ENCODE peak calls at places on chromosomes 7 and 10, in six cellular contexts. R is thyroid gland, F is HepG2, C is choroid plexus epithelial cell, S is colonic mucosa, I is left lung. E is an unnamed sample.

GRCh38 chr10:124224331-124225028 is 131.1 kb upstream of the CHST15 start:
- DNase-seq in F (no peak), S (no peak), C (no peak), I (no peak), R (no peak), E (no peak)

GRCh38 chr7:100539436-100540006 is 518 bp downstream of the AGFG2 start:
- DNase-seq in C (no peak), R (no peak), S (no peak), F (no peak), I (no peak), E (no peak)

GRCh38 chr7:105219771-105220160 is 169.0 kb downstream of the SRPK2 start:
- DNase-seq in F (no peak), I (no peak), S (no peak), C (peak), R (no peak), E (no peak)

GRCh38 chr7:53984776-53985175 is 557.4 kb upstream of the VSTM2A start:
- DNase-seq in S (no peak), I (no peak), C (no peak), R (no peak), F (no peak), E (no peak)

GRCh38 chr10:101529720-101530553 is 58.1 kb downstream of the POLL start:
- DNase-seq in I (no peak), R (no peak), F (no peak), S (no peak), C (no peak), E (peak)

GRCh38 chr10:15293862-15294835 is 76.9 kb downstream of the FAM171A1 start:
- DNase-seq in R (no peak), S (no peak), F (no peak), C (peak), I (no peak), E (no peak)

GRCh38 chr7:52119537-52119936 is 802.9 kb upstream of the COBL start:
- DNase-seq in C (no peak), R (no peak), I (no peak), F (no peak), S (no peak), E (no peak)

GRCh38 chr10:102020938-102021337 is 35.0 kb downstream of the ARMH3 start:
- DNase-seq in R (no peak), S (no peak), I (no peak), F (no peak), C (no peak), E (no peak)

GRCh38 chr10:103750836-103751235 is 104.5 kb downstream of the SH3PXD2A start:
- DNase-seq in F (no peak), S (no peak), R (no peak), C (no peak), I (no peak), E (no peak)

GRCh38 chr7:67916571-67916970 is 919.9 kb downstream of the TYW1 start:
- DNase-seq in S (no peak), C (no peak), R (no peak), F (no peak), I (no peak), E (no peak)

GRCh38 chr10:126598009-126598408 is 72.5 kb downstream of the C10orf90 start:
- DNase-seq in S (peak), I (no peak), R (peak), F (peak), C (peak), E (peak)

GRCh38 chr10:78713659-78714058 is 355.1 kb upstream of the ZMIZ1 start:
- DNase-seq in F (no peak), R (no peak), S (no peak), C (no peak), I (no peak), E (no peak)

GRCh38 chr10:49153971-49154370 is 20.1 kb upstream of the FAM170B start:
- DNase-seq in I (no peak), C (peak), R (no peak), F (no peak), S (no peak), E (no peak)

GRCh38 chr10:77603529-77603927 is 34.1 kb downstream of the KCNMA1 start:
- DNase-seq in R (no peak), I (peak), F (no peak), C (peak), S (peak), E (no peak)

GRCh38 chr10:26274391-26274790 is 57.8 kb downstream of the GAD2 start:
- DNase-seq in C (no peak), R (no peak), I (no peak), S (no peak), F (no peak), E (no peak)

GRCh38 chr10:30207485-30208052 is 141.5 kb downstream of the MTPAP start:
- DNase-seq in C (peak), I (no peak), F (no peak), S (no peak), R (no peak), E (no peak)

GRCh38 chr7:149598721-149599308 is 101.2 kb upstream of the ZNF746 start:
- DNase-seq in F (peak), C (peak), R (no peak), I (no peak), S (peak), E (peak)

GRCh38 chr10:60394444-60394843 is 4.8 kb upstream of the ANK3 start:
- DNase-seq in S (no peak), C (no peak), F (no peak), R (no peak), I (no peak), E (no peak)

GRCh38 chr10:86960003-86960862 is 1.8 kb downstream of the SNCG start:
- DNase-seq in R (peak), S (peak), I (no peak), F (peak), C (peak), E (no peak)

GRCh38 chr10:26516540-26517101 is 78.5 kb downstream of the APBB1IP start:
- DNase-seq in F (no peak), S (no peak), I (no peak), C (no peak), R (no peak), E (no peak)

GRCh38 chr10:27440021-27440420 is 64.1 kb upstream of the RAB18 start:
- DNase-seq in R (no peak), C (no peak), S (no peak), F (no peak), I (no peak), E (no peak)

GRCh38 chr10:27948191-27948590 is 50.7 kb downstream of the ODAD2 start:
- DNase-seq in C (no peak), R (no peak), I (no peak), S (no peak), F (no peak), E (no peak)

GRCh38 chr7:51186531-51186930 is 130.1 kb downstream of the COBL start:
- DNase-seq in S (no peak), I (no peak), C (peak), R (no peak), F (no peak), E (no peak)

GRCh38 chr7:139683137-139683871 is 94.5 kb downstream of the HIPK2 start:
- DNase-seq in I (no peak), F (no peak), R (no peak), S (no peak), C (peak), E (no peak)

GRCh38 chr7:20107582-20107981 is 109.6 kb downstream of the MACC1 start:
- DNase-seq in F (no peak), C (no peak), R (no peak), I (no peak), S (no peak), E (peak)

GRCh38 chr10:116785282-116785681 is 42.9 kb upstream of the HSPA12A start:
- DNase-seq in F (no peak), R (no peak), C (no peak), I (no peak), S (no peak), E (no peak)

GRCh38 chr10:116784651-116785050 is 42.3 kb upstream of the HSPA12A start:
- DNase-seq in F (no peak), C (no peak), R (no peak), S (no peak), I (no peak), E (no peak)

GRCh38 chr10:116787018-116787674 is 44.8 kb upstream of the HSPA12A start:
- DNase-seq in C (no peak), F (no peak), R (peak), S (no peak), I (no peak), E (no peak)

GRCh38 chr10:116785867-116786266 is 43.5 kb upstream of the HSPA12A start:
- DNase-seq in S (no peak), I (no peak), F (no peak), R (no peak), C (no peak), E (no peak)

DNA sequence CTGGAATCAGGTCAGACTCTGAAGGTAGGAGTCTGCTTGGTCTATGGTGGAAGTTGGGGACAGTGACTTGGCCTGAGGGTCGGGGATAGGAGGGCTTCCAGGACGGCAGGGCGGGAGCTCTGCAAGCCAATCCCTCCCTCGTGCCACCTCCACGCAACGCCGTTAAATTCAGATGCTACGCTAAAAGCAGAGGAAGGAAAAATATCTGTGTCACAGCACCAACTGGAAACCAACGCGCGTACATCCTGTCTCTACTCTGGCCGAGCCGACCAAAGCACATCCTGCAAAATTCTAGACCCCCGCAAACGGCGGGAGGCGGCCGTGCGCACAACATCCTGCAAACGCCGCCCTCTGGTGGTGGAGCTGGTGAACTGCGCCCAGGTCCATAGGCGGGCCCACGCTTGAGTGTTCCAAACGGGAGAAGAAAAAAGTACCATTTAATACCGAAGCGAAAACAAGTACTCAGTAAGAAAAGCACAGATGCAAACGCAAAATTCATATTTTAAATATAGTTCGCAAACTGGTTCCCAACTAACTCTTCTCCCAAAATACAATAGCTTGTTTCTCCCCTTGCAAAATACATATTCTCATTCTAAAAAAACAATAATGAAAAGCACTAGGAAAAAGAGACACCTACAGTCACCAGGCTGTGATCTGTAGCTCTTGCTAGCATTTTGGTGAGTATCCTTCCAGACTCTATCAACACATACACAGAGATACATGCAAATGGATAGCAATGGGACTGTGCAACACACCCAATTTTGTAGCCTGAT is 45.7 kb upstream of the HSPA12A start:
- DNase-seq in C (peak), I (peak), F (peak), S (peak), R (peak), E (no peak)
- H3K4me3 ChIP-seq in C (peak), I (no peak), F (no peak), S (no peak), R (peak), E (peak)

DNA sequence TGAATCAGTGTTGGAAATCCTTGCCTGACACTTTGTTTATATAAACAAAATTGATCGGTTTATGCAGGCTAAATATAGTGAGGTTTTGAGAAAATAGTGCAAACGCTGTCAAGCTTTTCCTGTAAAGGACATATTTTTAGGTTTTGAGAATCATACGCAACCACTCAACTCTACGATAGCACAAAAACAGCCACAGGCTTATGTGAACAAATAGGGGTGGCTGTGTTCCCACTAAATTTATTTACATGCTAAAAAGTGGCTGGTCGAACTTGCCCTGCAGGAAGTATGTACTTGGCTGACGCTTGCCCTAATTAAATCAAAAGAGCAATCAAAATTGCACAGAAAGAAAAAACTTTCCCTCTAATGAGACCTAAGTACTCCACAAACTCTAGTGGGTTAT is 234.7 kb upstream of the CACNA2D1 start:
- DNase-seq in S (no peak), C (no peak), I (no peak), R (no peak), F (no peak), E (peak)
- TF ChIP-seq CTCF in S (no peak), C (no peak), I (no peak), R (no peak), F (no peak), E (no peak)

DNA sequence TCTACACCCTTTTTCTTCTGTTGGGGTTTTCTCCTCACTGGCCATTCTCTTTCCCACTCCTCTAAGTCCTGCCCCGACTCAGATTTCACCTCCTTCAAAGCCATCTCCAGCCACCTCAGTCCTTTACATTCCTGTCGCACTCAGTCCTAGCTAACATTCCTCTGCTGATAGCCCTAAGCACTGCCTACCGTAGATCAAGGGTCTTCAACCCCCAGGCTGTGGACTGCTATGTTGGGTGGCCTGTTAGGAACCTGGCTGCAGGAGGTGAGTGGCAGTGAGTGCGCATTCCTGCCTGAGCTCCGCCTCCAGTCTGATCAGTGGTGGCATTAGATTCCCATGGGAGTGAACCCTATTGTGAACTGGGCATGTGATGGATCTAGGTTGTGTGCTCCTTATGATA is 11.2 kb downstream of the PFKFB3 start:
- DNase-seq in S (no peak), R (no peak), F (no peak), I (no peak), C (no peak), E (no peak)
- H3K4me3 ChIP-seq in S (no peak), R (no peak), F (no peak), I (no peak), C (no peak), E (no peak)

DNA sequence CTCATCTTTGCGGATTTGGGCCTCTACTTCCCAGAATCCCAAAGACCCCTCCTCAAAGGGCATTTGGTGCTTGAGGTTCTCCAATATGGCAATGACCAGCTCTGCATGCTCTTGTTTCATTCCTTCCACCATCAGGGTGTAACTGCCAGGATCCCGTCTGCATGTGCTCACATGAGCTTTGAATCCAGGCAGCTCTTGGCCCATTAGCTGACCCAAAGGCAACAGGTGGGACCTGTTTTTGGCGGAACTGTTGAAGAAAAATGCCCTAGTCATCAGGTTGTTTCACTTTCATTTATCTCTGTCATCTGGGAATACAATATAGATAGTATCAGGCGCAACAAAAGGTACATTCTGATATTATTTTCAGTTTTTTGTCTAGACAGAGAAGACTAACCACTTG is 159.1 kb upstream of the TCF7L2 start:
- DNase-seq in S (peak), R (no peak), F (no peak), C (no peak), I (no peak), E (peak)
- TF ChIP-seq CTCF in S (no peak), R (no peak), F (no peak), C (no peak), I (no peak), E (no peak)